ENCODE peak calls at places on chromosome 11, in five cellular contexts. One of them, this sample, is unnamed.

GRCh38 chr11:64056213-64056785 is 20.6 kb downstream of the FLRT1 start:
- DNase-seq in hepatocyte: no peak
- DNase-seq in AG09319: no peak
- DNase-seq in nephron progenitor cell: peak; percentile 42
- DNase-seq in fibroblast of the aortic adventitia: no peak
- DNase-seq in this sample: no peak

GRCh38 chr11:131234146-131234680 is 136.2 kb upstream of the NTM start:
- DNase-seq in fibroblast of the aortic adventitia: no peak
- DNase-seq in hepatocyte: no peak
- DNase-seq in AG09319: no peak
- DNase-seq in nephron progenitor cell: no peak
- DNase-seq in this sample: no peak

GRCh38 chr11:46599340-46600067 is 5.7 kb upstream of the AMBRA1 start:
- DNase-seq in AG09319: no peak
- DNase-seq in hepatocyte: no peak
- DNase-seq in nephron progenitor cell: no peak
- DNase-seq in fibroblast of the aortic adventitia: no peak
- DNase-seq in this sample: no peak

GRCh38 chr11:133425245-133425644 is 107.1 kb downstream of the OPCML start:
- DNase-seq in hepatocyte: no peak
- DNase-seq in nephron progenitor cell: no peak
- DNase-seq in fibroblast of the aortic adventitia: no peak
- DNase-seq in AG09319: no peak
- DNase-seq in this sample: no peak

GRCh38 chr11:115471367-115471766 is 32.8 kb downstream of the CADM1 start:
- DNase-seq in hepatocyte: peak; percentile 49
- DNase-seq in nephron progenitor cell: no peak
- DNase-seq in AG09319: no peak
- DNase-seq in fibroblast of the aortic adventitia: no peak
- DNase-seq in this sample: no peak

GRCh38 chr11:130315354-130315970 is 745 bp upstream of the ZBTB44 start:
- DNase-seq in fibroblast of the aortic adventitia: no peak
- DNase-seq in AG09319: no peak
- DNase-seq in nephron progenitor cell: peak; percentile 16
- DNase-seq in hepatocyte: peak; percentile 13
- DNase-seq in this sample: peak; percentile 32

GRCh38 chr11:32451808-32452207 is 16.5 kb upstream of the WT1 start:
- DNase-seq in nephron progenitor cell: no peak
- DNase-seq in hepatocyte: no peak
- DNase-seq in fibroblast of the aortic adventitia: peak; percentile 50
- DNase-seq in AG09319: no peak
- DNase-seq in this sample: no peak

GRCh38 chr11:114880458-114880857 is 202.1 kb downstream of the NXPE2 start:
- DNase-seq in AG09319: no peak
- DNase-seq in fibroblast of the aortic adventitia: no peak
- DNase-seq in hepatocyte: no peak
- DNase-seq in nephron progenitor cell: no peak
- DNase-seq in this sample: no peak

GRCh38 chr11:25860677-25861445 is 471.1 kb upstream of the ANO3 start:
- DNase-seq in nephron progenitor cell: no peak
- DNase-seq in hepatocyte: peak; percentile 38
- DNase-seq in AG09319: no peak
- DNase-seq in fibroblast of the aortic adventitia: peak; percentile 30
- DNase-seq in this sample: no peak

GRCh38 chr11:131495417-131495816 is 125.0 kb downstream of the NTM start:
- DNase-seq in fibroblast of the aortic adventitia: no peak
- DNase-seq in nephron progenitor cell: no peak
- DNase-seq in AG09319: no peak
- DNase-seq in hepatocyte: no peak
- DNase-seq in this sample: no peak

GRCh38 chr11:114180301-114181055 is 115.7 kb upstream of the NNMT start:
- DNase-seq in fibroblast of the aortic adventitia: peak; percentile 20
- DNase-seq in nephron progenitor cell: no peak
- DNase-seq in hepatocyte: peak; percentile 46
- DNase-seq in AG09319: no peak
- DNase-seq in this sample: no peak

GRCh38 chr11:2516276-2517015 is 71.6 kb downstream of the KCNQ1 start:
- DNase-seq in AG09319: no peak
- DNase-seq in hepatocyte: no peak
- DNase-seq in fibroblast of the aortic adventitia: no peak
- DNase-seq in nephron progenitor cell: no peak
- DNase-seq in this sample: peak; percentile 8

GRCh38 chr11:10487002-10487647 is 32.1 kb downstream of the AMPD3 start:
- DNase-seq in nephron progenitor cell: no peak
- DNase-seq in hepatocyte: no peak
- DNase-seq in AG09319: no peak
- DNase-seq in fibroblast of the aortic adventitia: no peak
- DNase-seq in this sample: no peak

GRCh38 chr11:44403587-44404322 is 93.8 kb upstream of the ALX4 start:
- DNase-seq in hepatocyte: no peak
- DNase-seq in fibroblast of the aortic adventitia: no peak
- DNase-seq in AG09319: no peak
- DNase-seq in nephron progenitor cell: no peak
- DNase-seq in this sample: no peak

GRCh38 chr11:114270531-114271270 is 25.5 kb upstream of the NNMT start:
- DNase-seq in nephron progenitor cell: no peak
- DNase-seq in fibroblast of the aortic adventitia: no peak
- DNase-seq in hepatocyte: no peak
- DNase-seq in AG09319: no peak
- DNase-seq in this sample: no peak

GRCh38 chr11:16454284-16454683 is 97.9 kb upstream of the SOX6 start:
- DNase-seq in fibroblast of the aortic adventitia: no peak
- DNase-seq in nephron progenitor cell: no peak
- DNase-seq in AG09319: no peak
- DNase-seq in hepatocyte: no peak
- DNase-seq in this sample: no peak

GRCh38 chr11:76257040-76257730 is 50.9 kb upstream of the WNT11 start:
- DNase-seq in AG09319: no peak
- DNase-seq in fibroblast of the aortic adventitia: no peak
- DNase-seq in nephron progenitor cell: no peak
- DNase-seq in hepatocyte: no peak
- DNase-seq in this sample: no peak

GRCh38 chr11:12098601-12099000 is 11.8 kb upstream of the MICAL2 start:
- DNase-seq in fibroblast of the aortic adventitia: no peak
- DNase-seq in nephron progenitor cell: no peak
- DNase-seq in AG09319: no peak
- DNase-seq in hepatocyte: no peak
- DNase-seq in this sample: no peak

GRCh38 chr11:16397355-16397754 is 41.0 kb upstream of the SOX6 start:
- DNase-seq in hepatocyte: no peak
- DNase-seq in nephron progenitor cell: no peak
- DNase-seq in AG09319: no peak
- DNase-seq in fibroblast of the aortic adventitia: no peak
- DNase-seq in this sample: no peak

GRCh38 chr11:12276831-12277475 is 100.4 kb upstream of the PARVA start:
- DNase-seq in AG09319: no peak
- DNase-seq in hepatocyte: no peak
- DNase-seq in nephron progenitor cell: no peak
- DNase-seq in fibroblast of the aortic adventitia: no peak
- DNase-seq in this sample: no peak

GRCh38 chr11:4983851-4984250 is 10.8 kb upstream of the OR51L1 start:
- DNase-seq in AG09319: no peak
- DNase-seq in fibroblast of the aortic adventitia: no peak
- DNase-seq in nephron progenitor cell: peak; percentile 28
- DNase-seq in hepatocyte: peak; percentile 30
- DNase-seq in this sample: no peak

GRCh38 chr11:115132829-115133228 is 371.4 kb downstream of the CADM1 start:
- DNase-seq in hepatocyte: peak; percentile 23
- DNase-seq in AG09319: no peak
- DNase-seq in nephron progenitor cell: no peak
- DNase-seq in fibroblast of the aortic adventitia: no peak
- DNase-seq in this sample: no peak

GRCh38 chr11:97850726-97851125 is 1170.0 kb upstream of the CNTN5 start:
- DNase-seq in fibroblast of the aortic adventitia: no peak
- DNase-seq in hepatocyte: no peak
- DNase-seq in nephron progenitor cell: no peak
- DNase-seq in AG09319: no peak
- DNase-seq in this sample: no peak

GRCh38 chr11:69995697-69996096 is 82.4 kb upstream of the ANO1 start:
- DNase-seq in nephron progenitor cell: no peak
- DNase-seq in AG09319: no peak
- DNase-seq in fibroblast of the aortic adventitia: no peak
- DNase-seq in hepatocyte: no peak
- DNase-seq in this sample: no peak

GRCh38 chr11:65856689-65857499 is 1.1 kb downstream of the CFL1 start:
- DNase-seq in hepatocyte: peak; percentile 84
- DNase-seq in fibroblast of the aortic adventitia: peak; percentile 65
- DNase-seq in AG09319: no peak
- DNase-seq in nephron progenitor cell: peak; percentile 72
- DNase-seq in this sample: peak; percentile 48

GRCh38 chr11:64268687-64269379 is 15.6 kb downstream of the BAD start:
- DNase-seq in AG09319: no peak
- DNase-seq in fibroblast of the aortic adventitia: peak; percentile 86
- DNase-seq in hepatocyte: peak; percentile 71
- DNase-seq in nephron progenitor cell: peak; percentile 46
- DNase-seq in this sample: no peak

GRCh38 chr11:78290293-78291176 is 101.8 kb downstream of the USP35 start:
- DNase-seq in hepatocyte: peak; percentile 50
- DNase-seq in fibroblast of the aortic adventitia: peak; percentile 70
- DNase-seq in AG09319: peak; percentile 24
- DNase-seq in nephron progenitor cell: no peak
- DNase-seq in this sample: no peak

GRCh38 chr11:114820621-114821020 is 142.3 kb downstream of the NXPE2 start:
- DNase-seq in fibroblast of the aortic adventitia: no peak
- DNase-seq in hepatocyte: no peak
- DNase-seq in nephron progenitor cell: no peak
- DNase-seq in AG09319: no peak
- DNase-seq in this sample: no peak

GRCh38 chr11:1565173-1565903 is 6.7 kb downstream of the DUSP8 start:
- DNase-seq in hepatocyte: no peak
- DNase-seq in AG09319: no peak
- DNase-seq in fibroblast of the aortic adventitia: no peak
- DNase-seq in nephron progenitor cell: no peak
- DNase-seq in this sample: no peak

GRCh38 chr11:57502376-57502775 is 13.1 kb downstream of the SLC43A1 start:
- DNase-seq in fibroblast of the aortic adventitia: no peak
- DNase-seq in hepatocyte: no peak
- DNase-seq in nephron progenitor cell: no peak
- DNase-seq in AG09319: no peak
- DNase-seq in this sample: no peak

GRCh38 chr11:100442017-100442416 is 245.1 kb upstream of the ARHGAP42 start:
- DNase-seq in nephron progenitor cell: no peak
- DNase-seq in hepatocyte: no peak
- DNase-seq in AG09319: no peak
- DNase-seq in fibroblast of the aortic adventitia: no peak
- DNase-seq in this sample: no peak

DNA sequence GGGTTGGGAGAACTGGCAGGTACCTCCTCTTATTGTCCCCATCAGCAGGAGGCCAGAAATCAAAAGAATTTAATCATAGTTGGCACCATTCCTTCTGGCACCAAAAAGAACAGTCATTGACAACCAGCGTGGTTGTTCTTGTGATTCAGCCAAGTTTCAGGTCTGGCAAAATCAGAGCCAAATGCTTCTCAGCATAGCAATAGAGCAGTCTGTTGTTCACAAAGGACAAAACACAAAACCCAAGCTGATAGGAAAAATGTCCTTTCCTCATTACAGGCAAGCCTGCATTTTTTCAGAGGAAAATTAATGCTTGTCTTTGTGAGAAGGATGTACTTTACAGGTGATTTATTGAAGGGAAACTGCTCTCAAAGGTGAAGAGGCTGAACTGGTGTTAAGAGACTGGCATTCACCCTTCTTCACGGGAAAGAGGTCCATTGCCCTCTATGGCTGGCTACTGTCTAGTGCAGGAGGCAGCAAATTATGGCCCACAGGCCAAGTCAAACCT is 241.8 kb upstream of the ARHGAP42 start:
- DNase-seq in AG09319: no peak
- DNase-seq in nephron progenitor cell: no peak
- DNase-seq in hepatocyte: no peak
- DNase-seq in fibroblast of the aortic adventitia: peak; percentile 2
- DNase-seq in this sample: no peak
- TF ChIP-seq CTCF in AG09319: no peak
- TF ChIP-seq CTCF in nephron progenitor cell: no peak
- TF ChIP-seq CTCF in hepatocyte: no peak
- TF ChIP-seq CTCF in fibroblast of the aortic adventitia: no peak
- TF ChIP-seq CTCF in this sample: peak; percentile 9

GRCh38 chr11:117565709-117566108 is 231.3 kb downstream of the DSCAML1 start:
- DNase-seq in fibroblast of the aortic adventitia: no peak
- DNase-seq in AG09319: no peak
- DNase-seq in hepatocyte: no peak
- DNase-seq in nephron progenitor cell: no peak
- DNase-seq in this sample: no peak
- TF ChIP-seq CTCF in fibroblast of the aortic adventitia: no peak
- TF ChIP-seq CTCF in AG09319: no peak
- TF ChIP-seq CTCF in hepatocyte: no peak
- TF ChIP-seq CTCF in nephron progenitor cell: no peak
- TF ChIP-seq CTCF in this sample: no peak

DNA sequence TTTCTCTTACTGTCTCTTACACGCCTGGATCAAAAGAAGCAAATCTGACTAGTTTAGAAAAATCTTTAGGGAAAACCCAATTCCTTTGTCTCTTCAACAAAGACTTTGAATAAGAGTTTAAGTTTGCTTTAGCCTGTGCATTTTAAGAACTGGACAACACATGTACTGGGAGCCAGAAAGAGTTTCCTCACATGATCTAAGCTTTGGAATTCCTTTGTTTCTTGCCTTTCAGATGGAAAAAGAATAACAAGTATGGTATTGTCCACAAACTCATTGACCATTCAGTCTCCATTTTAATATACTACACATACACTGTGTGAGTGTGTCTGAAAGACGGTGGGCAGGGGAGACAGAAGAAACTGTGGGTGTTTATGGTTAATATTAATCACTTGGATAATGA is 205.6 kb downstream of the MAML2 start:
- DNase-seq in AG09319: no peak
- DNase-seq in nephron progenitor cell: no peak
- DNase-seq in fibroblast of the aortic adventitia: peak; percentile 38
- DNase-seq in hepatocyte: no peak
- DNase-seq in this sample: no peak
- TF ChIP-seq CTCF in AG09319: no peak
- TF ChIP-seq CTCF in nephron progenitor cell: no peak
- TF ChIP-seq CTCF in fibroblast of the aortic adventitia: no peak
- TF ChIP-seq CTCF in hepatocyte: no peak
- TF ChIP-seq CTCF in this sample: no peak

DNA sequence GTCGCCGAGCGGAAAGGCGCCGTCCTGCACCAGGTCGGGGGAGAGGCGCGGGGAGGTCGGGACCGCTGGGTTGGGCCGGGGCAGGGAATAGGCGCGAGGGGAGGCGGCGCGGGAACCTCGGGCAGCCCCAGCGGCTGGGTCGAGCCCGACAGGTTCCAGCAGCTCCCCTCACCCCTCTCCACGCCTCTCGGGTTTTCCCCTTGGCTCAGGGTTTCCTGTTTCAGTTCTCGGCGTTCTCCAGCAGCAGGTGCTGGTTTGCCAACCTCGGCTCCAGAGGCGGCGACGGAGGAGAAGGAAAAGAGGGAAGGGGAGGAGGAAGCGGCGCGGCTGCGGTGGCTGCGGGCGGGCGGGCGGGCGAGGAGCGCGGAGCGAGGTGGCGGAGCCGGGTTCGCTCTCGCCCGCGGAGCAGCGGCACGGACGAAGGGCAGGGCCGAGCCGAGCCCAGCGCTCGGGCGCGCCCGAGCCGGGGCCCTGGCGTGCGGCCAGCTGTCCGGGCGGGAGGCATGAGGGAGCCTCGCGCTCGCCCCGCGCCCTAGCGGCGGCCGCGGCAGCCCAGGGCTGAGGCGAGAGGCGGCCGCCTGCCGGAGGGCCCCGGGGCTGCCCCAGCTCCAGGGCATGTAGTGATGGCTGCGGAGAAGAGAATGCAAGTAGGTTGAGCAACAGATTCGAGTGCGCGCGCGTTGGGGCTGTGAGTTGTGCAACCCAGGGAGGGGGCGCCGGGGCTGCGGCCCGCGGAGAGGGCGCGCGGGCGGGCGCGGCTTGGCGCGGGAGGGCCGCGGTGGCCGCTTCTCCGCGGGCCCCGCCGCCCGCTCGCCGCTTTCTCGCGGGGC is at the start of gene ZC3H12C:
- DNase-seq in fibroblast of the aortic adventitia: peak; percentile 90
- DNase-seq in AG09319: peak; percentile 70
- DNase-seq in nephron progenitor cell: peak; percentile 78
- DNase-seq in hepatocyte: peak; percentile 93
- DNase-seq in this sample: peak; percentile 73
- TF ChIP-seq CTCF in fibroblast of the aortic adventitia: peak; percentile 60
- TF ChIP-seq CTCF in AG09319: peak; percentile 26
- TF ChIP-seq CTCF in nephron progenitor cell: no peak
- TF ChIP-seq CTCF in hepatocyte: peak; percentile 42
- TF ChIP-seq CTCF in this sample: peak; percentile 67